ENCODE peak calls at places on chromosome 5, in four cellular contexts. One of them, this sample, is unnamed.

GRCh38 chr5:109743041-109743531 is 53.4 kb downstream of the MAN2A1 start:
- DNase-seq in GM12878: no peak
- DNase-seq in HepG2: no peak
- DNase-seq in K562: peak
- DNase-seq in this sample: no peak

GRCh38 chr5:56588636-56589485 is 226.5 kb upstream of the MAP3K1 start:
- DNase-seq in K562: no peak
- DNase-seq in GM12878: peak
- DNase-seq in HepG2: no peak
- DNase-seq in this sample: no peak

GRCh38 chr5:159451197-159452052 is 121.1 kb upstream of the IL12B start:
- DNase-seq in GM12878: no peak
- DNase-seq in K562: no peak
- DNase-seq in HepG2: no peak
- DNase-seq in this sample: no peak

GRCh38 chr5:106258591-106259125 is 1412.1 kb downstream of the EFNA5 start:
- DNase-seq in GM12878: no peak
- DNase-seq in HepG2: no peak
- DNase-seq in K562: no peak
- DNase-seq in this sample: no peak

GRCh38 chr5:122182491-122182921 is 53.2 kb downstream of the ZNF474 start:
- DNase-seq in GM12878: no peak
- DNase-seq in K562: no peak
- DNase-seq in HepG2: no peak
- DNase-seq in this sample: no peak

GRCh38 chr5:174315471-174315870 is 270.0 kb downstream of the NSG2 start:
- DNase-seq in K562: no peak
- DNase-seq in GM12878: no peak
- DNase-seq in HepG2: no peak
- DNase-seq in this sample: no peak

GRCh38 chr5:137461636-137462596 is 37.2 kb downstream of the SPOCK1 start:
- DNase-seq in K562: no peak
- DNase-seq in GM12878: no peak
- DNase-seq in HepG2: no peak
- DNase-seq in this sample: peak

GRCh38 chr5:98518754-98519153 is 254.7 kb upstream of the RGMB start:
- DNase-seq in K562: no peak
- DNase-seq in GM12878: no peak
- DNase-seq in HepG2: no peak
- DNase-seq in this sample: no peak

GRCh38 chr5:176492431-176492830 is 44.2 kb downstream of the FAF2 start:
- DNase-seq in HepG2: no peak
- DNase-seq in K562: no peak
- DNase-seq in GM12878: no peak
- DNase-seq in this sample: no peak

DNA sequence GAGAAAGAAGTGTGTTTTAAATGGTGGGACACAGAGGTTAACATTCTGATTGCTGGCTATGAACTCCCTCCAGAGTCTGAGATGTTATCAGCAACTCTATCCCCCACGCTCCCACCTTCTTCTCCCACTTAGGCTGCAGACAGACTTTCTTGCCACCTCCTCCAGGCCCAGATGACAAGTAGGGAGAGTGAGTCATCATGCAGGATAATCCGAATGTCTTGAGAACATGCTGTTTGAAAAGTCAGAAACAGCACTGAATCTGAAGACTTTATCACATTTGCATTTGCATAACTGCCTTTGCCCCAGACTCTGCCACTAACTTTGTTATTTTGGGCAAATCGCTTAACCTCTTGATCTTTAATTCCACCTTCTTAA is 139.8 kb downstream of the ESM1 start:
- DNase-seq in K562: peak
- DNase-seq in GM12878: no peak
- DNase-seq in HepG2: no peak
- DNase-seq in this sample: no peak
- TF ChIP-seq FOXM1 in K562: no peak
- TF ChIP-seq FOXM1 in GM12878: no peak
- TF ChIP-seq FOXM1 in HepG2: no peak
- TF ChIP-seq FOXM1 in this sample: no peak

DNA sequence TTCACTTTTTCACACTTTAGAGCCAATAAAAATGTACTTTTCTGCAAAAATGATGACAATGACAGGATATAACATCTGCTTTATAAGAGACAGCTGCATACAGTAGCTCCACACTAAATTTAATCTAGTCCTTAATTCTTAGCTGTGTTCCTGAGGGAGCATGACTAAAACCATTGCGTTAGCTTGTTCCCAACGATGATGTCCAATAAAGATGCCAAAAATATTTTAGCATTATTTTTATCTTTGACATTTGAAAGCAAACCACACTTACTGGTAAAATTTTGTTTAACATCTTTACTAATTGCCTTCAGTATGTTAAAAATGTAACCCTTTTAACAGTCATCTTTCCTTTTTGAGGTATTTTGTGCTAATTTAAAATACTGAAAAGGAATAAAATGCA is 382.7 kb downstream of the CHSY3 start:
- DNase-seq in GM12878: no peak
- DNase-seq in K562: no peak
- DNase-seq in HepG2: no peak
- DNase-seq in this sample: no peak
- TF ChIP-seq CHD2 in GM12878: no peak
- TF ChIP-seq CHD2 in K562: no peak
- TF ChIP-seq CHD2 in HepG2: no peak
- TF ChIP-seq CHD2 in this sample: no peak

DNA sequence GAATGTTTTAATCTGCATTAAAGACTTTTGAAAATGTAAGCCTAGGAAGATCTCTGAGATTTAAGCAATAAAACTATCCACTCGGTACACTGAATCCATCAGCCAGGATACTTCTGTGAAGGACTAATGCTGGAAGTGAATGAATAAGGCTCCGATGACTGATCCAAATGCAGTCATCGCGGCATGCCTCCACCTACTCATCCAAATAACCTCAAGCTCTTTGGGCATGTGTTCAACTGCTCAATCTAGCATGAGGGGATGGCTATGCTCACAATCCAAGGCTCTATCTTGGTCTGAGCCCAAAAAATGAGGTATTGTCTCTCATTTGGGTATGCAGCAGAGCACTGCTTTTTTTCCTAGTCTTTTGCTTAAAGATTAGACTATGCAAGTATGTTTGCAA is 19.2 kb downstream of the MARCHF3 start:
- DNase-seq in HepG2: no peak
- DNase-seq in K562: no peak
- DNase-seq in GM12878: no peak
- DNase-seq in this sample: no peak
- TF ChIP-seq FOXM1 in HepG2: no peak
- TF ChIP-seq FOXM1 in K562: no peak
- TF ChIP-seq FOXM1 in GM12878: no peak
- TF ChIP-seq FOXM1 in this sample: no peak

GRCh38 chr5:633521-633955 is 21.4 kb downstream of the CEP72 start:
- DNase-seq in HepG2: no peak
- DNase-seq in GM12878: no peak
- DNase-seq in K562: no peak
- DNase-seq in this sample: no peak
- TF ChIP-seq CHD2 in HepG2: no peak
- TF ChIP-seq CHD2 in GM12878: no peak
- TF ChIP-seq CHD2 in K562: no peak
- TF ChIP-seq CHD2 in this sample: no peak

DNA sequence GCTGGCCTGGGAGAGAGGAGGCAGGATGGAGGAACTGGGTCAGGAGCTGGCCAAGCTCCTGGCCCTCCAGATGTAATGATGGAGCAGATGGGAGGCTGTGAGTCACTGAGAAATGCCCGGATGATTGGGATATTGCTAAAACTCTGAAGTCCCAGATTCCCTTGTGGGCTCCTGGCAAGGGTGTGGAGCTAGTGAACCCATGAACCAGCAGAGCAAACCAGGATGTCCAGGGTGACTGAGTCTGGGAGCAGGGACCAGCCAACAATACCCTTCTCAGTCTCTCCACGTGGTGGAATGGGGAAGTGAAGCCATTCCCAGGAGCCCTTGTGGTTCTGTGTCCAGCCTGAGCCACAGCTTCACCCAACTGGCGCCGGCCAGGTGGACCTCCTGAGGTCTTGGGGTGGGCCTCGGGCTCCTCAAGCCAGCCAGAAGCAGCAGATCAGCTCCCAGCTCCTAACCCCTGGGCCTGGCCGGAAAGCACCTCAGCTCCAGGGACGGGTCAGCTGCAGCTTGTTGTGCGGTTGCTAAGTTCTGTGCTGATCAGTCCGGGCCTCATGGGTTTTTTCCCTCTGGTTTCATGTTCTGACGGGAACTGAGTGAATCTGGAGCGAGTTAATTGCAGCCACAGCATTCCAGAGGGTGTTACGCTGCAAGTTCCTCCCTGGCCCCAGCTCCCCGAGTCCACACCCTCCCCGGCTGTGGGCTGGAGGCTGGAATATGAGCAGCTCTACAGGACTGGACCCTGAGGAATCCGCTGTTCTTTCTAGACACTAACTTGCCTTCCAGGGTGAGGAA is 37.6 kb downstream of the DUSP1 start:
- DNase-seq in HepG2: peak
- DNase-seq in GM12878: no peak
- DNase-seq in K562: no peak
- DNase-seq in this sample: no peak
- TF ChIP-seq FOXM1 in HepG2: no peak
- TF ChIP-seq FOXM1 in GM12878: no peak
- TF ChIP-seq FOXM1 in K562: no peak
- TF ChIP-seq FOXM1 in this sample: no peak

GRCh38 chr5:143842920-143843319 is 31.0 kb downstream of the HMHB1 start:
- DNase-seq in K562: no peak
- DNase-seq in HepG2: no peak
- DNase-seq in GM12878: no peak
- DNase-seq in this sample: no peak
- TF ChIP-seq CHD2 in K562: no peak
- TF ChIP-seq CHD2 in HepG2: no peak
- TF ChIP-seq CHD2 in GM12878: no peak
- TF ChIP-seq CHD2 in this sample: no peak

GRCh38 chr5:132069994-132070393 is 3.6 kb upstream of the CSF2 start:
- DNase-seq in GM12878: no peak
- DNase-seq in K562: no peak
- DNase-seq in HepG2: no peak
- DNase-seq in this sample: no peak

GRCh38 chr5:132072070-132072469 is 1.5 kb upstream of the CSF2 start:
- DNase-seq in GM12878: no peak
- DNase-seq in HepG2: no peak
- DNase-seq in K562: peak
- DNase-seq in this sample: no peak

GRCh38 chr5:132071338-132071707 is 2.3 kb upstream of the CSF2 start:
- DNase-seq in GM12878: no peak
- DNase-seq in K562: peak
- DNase-seq in HepG2: no peak
- DNase-seq in this sample: no peak

GRCh38 chr5:132069561-132069960 is 4.0 kb upstream of the CSF2 start:
- DNase-seq in HepG2: no peak
- DNase-seq in K562: no peak
- DNase-seq in GM12878: no peak
- DNase-seq in this sample: no peak

DNA sequence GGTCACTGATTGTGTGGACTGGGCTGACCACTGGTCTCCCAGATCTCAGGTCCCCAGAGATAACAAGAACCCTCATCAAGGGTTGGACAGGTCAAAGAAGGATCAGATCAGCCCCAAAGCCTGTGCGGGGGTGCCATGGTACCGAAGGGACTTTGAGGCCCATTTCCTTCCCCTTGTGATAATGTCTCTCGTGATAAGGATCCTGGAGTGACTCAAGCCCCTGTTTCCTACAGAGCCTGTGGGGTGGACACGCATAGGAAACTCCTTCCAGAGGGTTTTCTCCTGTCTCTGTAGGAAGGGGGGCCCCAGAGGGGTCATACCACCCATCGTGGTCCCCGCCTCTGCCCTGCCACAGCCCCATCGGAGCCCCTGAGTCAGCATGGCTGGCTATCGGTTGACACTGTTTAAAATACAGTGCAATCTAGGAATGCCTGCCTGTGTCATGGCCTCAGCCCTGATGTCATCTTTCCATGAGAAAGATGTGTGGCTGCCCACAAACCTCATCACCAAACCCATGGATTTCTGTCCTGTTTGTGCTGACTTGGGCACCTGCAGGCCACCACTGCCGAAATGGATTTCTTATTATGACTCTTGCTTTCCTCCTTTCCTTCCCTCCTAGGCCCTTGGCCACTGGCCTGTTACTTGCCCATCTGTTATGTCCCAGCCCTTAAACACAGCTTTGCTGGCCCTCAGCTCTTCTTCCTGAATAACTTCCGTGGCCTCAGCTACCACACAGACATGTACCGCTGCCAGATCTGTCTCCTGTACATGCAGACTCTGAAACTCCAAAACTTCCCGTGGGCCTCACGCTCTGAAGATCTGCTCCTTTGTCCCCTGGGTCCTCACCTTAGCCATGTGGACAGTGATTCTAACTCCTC is 2.9 kb upstream of the CSF2 start:
- DNase-seq in GM12878: no peak
- DNase-seq in HepG2: no peak
- DNase-seq in K562: peak
- DNase-seq in this sample: no peak
- TF ChIP-seq FOXM1 in GM12878: no peak
- TF ChIP-seq FOXM1 in HepG2: no peak
- TF ChIP-seq FOXM1 in K562: no peak
- TF ChIP-seq FOXM1 in this sample: no peak